ENCODE peak calls at places on chromosome 5, in nine cellular contexts. One of them, this sample, is unnamed.
A peak's percentile ranks its signal among the peaks of the same experiment; 100 is the strongest.

GRCh38 chr5:6733411-6734242 is 20.4 kb downstream of the TENT4A start:
- DNase-seq in fibroblast of mammary gland: peak; percentile 53
- DNase-seq in A673: no peak
- DNase-seq in heart right ventricle: no peak
- DNase-seq in stomach: no peak
- DNase-seq in OCI-LY7: no peak
- DNase-seq in psoas muscle: no peak
- DNase-seq in astrocyte: peak; percentile 90
- DNase-seq in CD8-positive, alpha-beta T cell: no peak
- DNase-seq in this sample: no peak

GRCh38 chr5:132017316-132017715 is 5.9 kb upstream of the ACSL6 start:
- DNase-seq in fibroblast of mammary gland: no peak
- DNase-seq in stomach: no peak
- DNase-seq in psoas muscle: no peak
- DNase-seq in heart right ventricle: no peak
- DNase-seq in A673: peak; percentile 33
- DNase-seq in astrocyte: no peak
- DNase-seq in OCI-LY7: no peak
- DNase-seq in CD8-positive, alpha-beta T cell: no peak
- DNase-seq in this sample: peak; percentile 21

GRCh38 chr5:113520429-113520828 is 6.9 kb downstream of the YTHDC2 start:
- DNase-seq in stomach: no peak
- DNase-seq in OCI-LY7: no peak
- DNase-seq in A673: no peak
- DNase-seq in CD8-positive, alpha-beta T cell: no peak
- DNase-seq in fibroblast of mammary gland: peak; percentile 80
- DNase-seq in astrocyte: peak; percentile 64
- DNase-seq in psoas muscle: no peak
- DNase-seq in heart right ventricle: no peak
- DNase-seq in this sample: no peak

GRCh38 chr5:82720213-82720612 is 357.0 kb downstream of the TMEM167A start:
- DNase-seq in psoas muscle: no peak
- DNase-seq in heart right ventricle: no peak
- DNase-seq in astrocyte: no peak
- DNase-seq in stomach: no peak
- DNase-seq in OCI-LY7: no peak
- DNase-seq in CD8-positive, alpha-beta T cell: no peak
- DNase-seq in fibroblast of mammary gland: no peak
- DNase-seq in A673: no peak
- DNase-seq in this sample: no peak

GRCh38 chr5:177419045-177419444 is 7.4 kb upstream of the GRK6 start:
- DNase-seq in fibroblast of mammary gland: peak; percentile 54
- DNase-seq in heart right ventricle: no peak
- DNase-seq in CD8-positive, alpha-beta T cell: no peak
- DNase-seq in astrocyte: peak; percentile 40
- DNase-seq in psoas muscle: no peak
- DNase-seq in A673: no peak
- DNase-seq in stomach: no peak
- DNase-seq in OCI-LY7: no peak
- DNase-seq in this sample: no peak

GRCh38 chr5:81808106-81808505 is 57.2 kb upstream of the SSBP2 start:
- DNase-seq in fibroblast of mammary gland: no peak
- DNase-seq in CD8-positive, alpha-beta T cell: no peak
- DNase-seq in OCI-LY7: no peak
- DNase-seq in astrocyte: no peak
- DNase-seq in psoas muscle: no peak
- DNase-seq in A673: no peak
- DNase-seq in heart right ventricle: no peak
- DNase-seq in stomach: no peak
- DNase-seq in this sample: no peak

GRCh38 chr5:98602534-98603112 is 170.8 kb upstream of the RGMB start:
- DNase-seq in CD8-positive, alpha-beta T cell: no peak
- DNase-seq in OCI-LY7: no peak
- DNase-seq in A673: no peak
- DNase-seq in stomach: no peak
- DNase-seq in fibroblast of mammary gland: no peak
- DNase-seq in astrocyte: peak; percentile 18
- DNase-seq in psoas muscle: no peak
- DNase-seq in heart right ventricle: no peak
- DNase-seq in this sample: no peak

GRCh38 chr5:126865299-126865698 is 88.4 kb downstream of the LMNB1 start:
- DNase-seq in stomach: no peak
- DNase-seq in psoas muscle: no peak
- DNase-seq in A673: no peak
- DNase-seq in OCI-LY7: no peak
- DNase-seq in astrocyte: peak; percentile 62
- DNase-seq in heart right ventricle: no peak
- DNase-seq in fibroblast of mammary gland: peak; percentile 90
- DNase-seq in CD8-positive, alpha-beta T cell: no peak
- DNase-seq in this sample: no peak

GRCh38 chr5:17444496-17444895 is 53.5 kb upstream of the TAF11L2 start:
- DNase-seq in OCI-LY7: no peak
- DNase-seq in heart right ventricle: no peak
- DNase-seq in CD8-positive, alpha-beta T cell: no peak
- DNase-seq in astrocyte: peak; percentile 61
- DNase-seq in A673: no peak
- DNase-seq in psoas muscle: no peak
- DNase-seq in fibroblast of mammary gland: no peak
- DNase-seq in stomach: no peak
- DNase-seq in this sample: no peak

GRCh38 chr5:87746891-87747366 is 334.2 kb upstream of the CCNH start:
- DNase-seq in CD8-positive, alpha-beta T cell: no peak
- DNase-seq in fibroblast of mammary gland: peak; percentile 47
- DNase-seq in psoas muscle: no peak
- DNase-seq in astrocyte: peak; percentile 74
- DNase-seq in OCI-LY7: no peak
- DNase-seq in heart right ventricle: no peak
- DNase-seq in stomach: no peak
- DNase-seq in A673: no peak
- DNase-seq in this sample: no peak

GRCh38 chr5:166505546-166505945 is 1785.9 kb upstream of the WWC1 start:
- DNase-seq in CD8-positive, alpha-beta T cell: no peak
- DNase-seq in OCI-LY7: no peak
- DNase-seq in fibroblast of mammary gland: no peak
- DNase-seq in astrocyte: no peak
- DNase-seq in stomach: no peak
- DNase-seq in psoas muscle: no peak
- DNase-seq in A673: no peak
- DNase-seq in heart right ventricle: no peak
- DNase-seq in this sample: no peak

GRCh38 chr5:112776301-112776856 is 38.7 kb downstream of the APC start:
- DNase-seq in astrocyte: peak; percentile 83
- DNase-seq in psoas muscle: no peak
- DNase-seq in OCI-LY7: no peak
- DNase-seq in fibroblast of mammary gland: peak; percentile 95
- DNase-seq in A673: no peak
- DNase-seq in CD8-positive, alpha-beta T cell: no peak
- DNase-seq in stomach: no peak
- DNase-seq in heart right ventricle: no peak
- DNase-seq in this sample: no peak

GRCh38 chr5:72151169-72151568 is 43.9 kb downstream of the MAP1B start:
- DNase-seq in A673: no peak
- DNase-seq in OCI-LY7: no peak
- DNase-seq in astrocyte: no peak
- DNase-seq in fibroblast of mammary gland: peak; percentile 93
- DNase-seq in heart right ventricle: no peak
- DNase-seq in stomach: no peak
- DNase-seq in CD8-positive, alpha-beta T cell: no peak
- DNase-seq in psoas muscle: no peak
- DNase-seq in this sample: no peak
- TF ChIP-seq CTCF in A673: no peak
- TF ChIP-seq CTCF in OCI-LY7: no peak
- TF ChIP-seq CTCF in astrocyte: no peak
- TF ChIP-seq CTCF in fibroblast of mammary gland: no peak
- TF ChIP-seq CTCF in heart right ventricle: no peak
- TF ChIP-seq CTCF in stomach: no peak
- TF ChIP-seq CTCF in CD8-positive, alpha-beta T cell: no peak
- TF ChIP-seq CTCF in psoas muscle: no peak
- TF ChIP-seq CTCF in this sample: no peak

GRCh38 chr5:163609910-163610309 is 104.5 kb downstream of the MAT2B start:
- DNase-seq in CD8-positive, alpha-beta T cell: no peak
- DNase-seq in fibroblast of mammary gland: no peak
- DNase-seq in psoas muscle: no peak
- DNase-seq in astrocyte: no peak
- DNase-seq in stomach: no peak
- DNase-seq in heart right ventricle: no peak
- DNase-seq in OCI-LY7: no peak
- DNase-seq in A673: no peak
- DNase-seq in this sample: no peak

GRCh38 chr5:163607256-163607655 is 101.8 kb downstream of the MAT2B start:
- DNase-seq in OCI-LY7: no peak
- DNase-seq in astrocyte: no peak
- DNase-seq in heart right ventricle: no peak
- DNase-seq in fibroblast of mammary gland: no peak
- DNase-seq in stomach: no peak
- DNase-seq in psoas muscle: no peak
- DNase-seq in CD8-positive, alpha-beta T cell: no peak
- DNase-seq in A673: no peak
- DNase-seq in this sample: no peak

GRCh38 chr5:163614787-163615186 is 109.4 kb downstream of the MAT2B start:
- DNase-seq in fibroblast of mammary gland: peak; percentile 22
- DNase-seq in psoas muscle: no peak
- DNase-seq in stomach: no peak
- DNase-seq in CD8-positive, alpha-beta T cell: no peak
- DNase-seq in OCI-LY7: no peak
- DNase-seq in A673: no peak
- DNase-seq in astrocyte: peak; percentile 57
- DNase-seq in heart right ventricle: no peak
- DNase-seq in this sample: no peak

GRCh38 chr5:163613150-163613442 is 107.7 kb downstream of the MAT2B start:
- DNase-seq in fibroblast of mammary gland: no peak
- DNase-seq in A673: no peak
- DNase-seq in stomach: no peak
- DNase-seq in astrocyte: no peak
- DNase-seq in heart right ventricle: no peak
- DNase-seq in OCI-LY7: no peak
- DNase-seq in psoas muscle: no peak
- DNase-seq in CD8-positive, alpha-beta T cell: no peak
- DNase-seq in this sample: no peak

DNA sequence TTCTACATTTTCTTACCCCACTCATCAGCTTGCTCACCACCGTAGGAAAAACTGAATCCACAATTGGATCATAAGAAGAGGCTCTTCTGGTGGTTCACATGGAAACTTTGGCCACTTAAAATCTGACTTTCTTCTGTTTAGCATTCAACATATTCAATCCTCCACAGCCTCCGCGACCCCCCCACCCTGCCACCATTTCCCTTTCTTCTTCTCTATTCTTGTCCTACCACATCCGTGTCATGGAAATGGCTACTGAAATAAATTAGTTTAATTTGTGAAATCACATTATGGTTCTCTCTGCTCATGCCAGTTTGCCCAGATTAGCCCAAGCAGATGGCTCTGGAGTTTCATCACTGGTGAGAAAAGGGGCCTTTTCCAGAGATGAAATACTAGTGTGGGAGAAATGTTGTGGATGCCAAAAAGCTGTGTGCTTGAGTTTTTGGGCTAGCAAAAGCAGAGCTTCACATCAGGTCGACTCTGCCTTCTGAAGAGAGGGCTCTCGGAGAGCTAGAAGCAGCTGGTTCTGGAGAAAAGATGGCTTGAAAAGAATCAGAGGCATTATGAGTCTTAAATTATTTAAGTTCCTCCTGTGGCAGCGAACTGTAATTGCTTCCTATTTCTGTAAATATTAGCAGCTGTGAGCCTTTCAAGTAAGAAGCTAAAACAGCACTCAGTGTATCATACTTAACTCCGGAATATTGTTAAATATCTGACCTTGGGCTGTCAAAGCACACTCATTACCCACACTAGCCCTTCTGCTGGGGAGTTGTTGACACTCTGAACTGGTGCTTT is 107.1 kb downstream of the MAT2B start:
- DNase-seq in psoas muscle: no peak
- DNase-seq in stomach: no peak
- DNase-seq in astrocyte: no peak
- DNase-seq in heart right ventricle: no peak
- DNase-seq in fibroblast of mammary gland: no peak
- DNase-seq in CD8-positive, alpha-beta T cell: no peak
- DNase-seq in A673: peak; percentile 0
- DNase-seq in OCI-LY7: no peak
- DNase-seq in this sample: no peak
- TF ChIP-seq CTCF in psoas muscle: no peak
- TF ChIP-seq CTCF in stomach: no peak
- TF ChIP-seq CTCF in astrocyte: no peak
- TF ChIP-seq CTCF in heart right ventricle: no peak
- TF ChIP-seq CTCF in fibroblast of mammary gland: no peak
- TF ChIP-seq CTCF in CD8-positive, alpha-beta T cell: no peak
- TF ChIP-seq CTCF in A673: no peak
- TF ChIP-seq CTCF in OCI-LY7: no peak
- TF ChIP-seq CTCF in this sample: no peak

GRCh38 chr5:41754857-41755256 is 115.4 kb downstream of the OXCT1 start:
- DNase-seq in heart right ventricle: no peak
- DNase-seq in A673: no peak
- DNase-seq in OCI-LY7: peak; percentile 2
- DNase-seq in CD8-positive, alpha-beta T cell: no peak
- DNase-seq in astrocyte: no peak
- DNase-seq in stomach: no peak
- DNase-seq in psoas muscle: no peak
- DNase-seq in fibroblast of mammary gland: peak; percentile 18
- DNase-seq in this sample: peak; percentile 51
- TF ChIP-seq CTCF in heart right ventricle: no peak
- TF ChIP-seq CTCF in A673: no peak
- TF ChIP-seq CTCF in OCI-LY7: peak; percentile 50
- TF ChIP-seq CTCF in CD8-positive, alpha-beta T cell: no peak
- TF ChIP-seq CTCF in astrocyte: no peak
- TF ChIP-seq CTCF in stomach: no peak
- TF ChIP-seq CTCF in psoas muscle: no peak
- TF ChIP-seq CTCF in fibroblast of mammary gland: peak; percentile 24
- TF ChIP-seq CTCF in this sample: peak; percentile 46

DNA sequence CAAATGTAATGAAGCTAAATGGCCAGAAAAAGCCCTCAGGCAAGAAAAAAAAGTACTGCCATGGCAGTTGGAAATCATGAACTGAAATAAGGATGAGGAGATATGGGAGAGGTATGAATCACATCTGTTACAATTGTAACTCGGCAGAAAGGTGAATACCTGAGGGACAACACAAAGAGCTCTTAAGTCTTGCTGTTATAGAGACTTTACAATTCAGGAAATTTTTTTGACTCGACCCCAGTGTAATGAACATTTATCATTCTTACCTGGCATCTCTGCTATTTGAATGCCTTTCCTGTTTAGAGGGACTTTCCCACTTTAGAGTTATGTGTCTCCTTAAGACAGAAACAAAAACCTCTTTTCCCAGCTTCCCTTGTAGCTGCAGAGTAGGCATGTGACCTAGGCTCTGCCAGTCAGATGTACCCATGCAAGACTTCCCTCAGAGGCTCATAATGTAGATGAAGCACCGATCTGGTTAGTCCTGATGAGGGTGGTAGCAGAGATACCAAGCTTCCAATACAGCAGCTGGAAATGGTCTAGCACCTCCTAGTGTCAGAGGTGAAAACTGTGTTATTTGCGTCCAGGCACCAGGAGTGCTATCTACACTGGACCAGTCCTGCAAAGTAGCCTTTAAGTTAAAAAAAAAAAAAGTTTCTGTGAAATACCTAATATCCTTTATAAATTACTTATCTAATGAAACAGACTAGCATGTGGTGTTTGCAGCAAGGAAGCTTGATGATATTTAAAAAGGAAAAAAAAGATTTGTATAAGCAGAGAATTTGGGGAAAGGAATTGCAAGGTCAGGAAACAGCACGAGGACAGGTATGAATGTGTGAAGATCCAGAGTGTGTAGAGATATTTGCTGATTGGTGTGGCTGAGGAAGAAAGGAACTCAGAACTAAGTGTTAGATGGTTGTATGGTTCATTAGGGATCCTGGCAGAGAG is 146.9 kb upstream of the SLC1A3 start:
- DNase-seq in fibroblast of mammary gland: peak; percentile 26
- DNase-seq in stomach: no peak
- DNase-seq in A673: peak; percentile 33
- DNase-seq in astrocyte: no peak
- DNase-seq in psoas muscle: no peak
- DNase-seq in CD8-positive, alpha-beta T cell: no peak
- DNase-seq in OCI-LY7: peak; percentile 31
- DNase-seq in heart right ventricle: no peak
- DNase-seq in this sample: peak; percentile 48
- TF ChIP-seq CTCF in fibroblast of mammary gland: peak; percentile 44
- TF ChIP-seq CTCF in stomach: no peak
- TF ChIP-seq CTCF in A673: peak; percentile 65
- TF ChIP-seq CTCF in astrocyte: no peak
- TF ChIP-seq CTCF in psoas muscle: no peak
- TF ChIP-seq CTCF in CD8-positive, alpha-beta T cell: no peak
- TF ChIP-seq CTCF in OCI-LY7: peak; percentile 77
- TF ChIP-seq CTCF in heart right ventricle: no peak
- TF ChIP-seq CTCF in this sample: peak; percentile 58